ENCODE peak calls at places on chromosomes 16 and 17, in six cellular contexts. N, W, Y, I, O and Q are unnamed samples.

GRCh38 chr16:55515110-55515509 is 6.2 kb downstream of the LPCAT2 start:
- DNase-seq in N (no peak), O (no peak), I (no peak), Y (no peak), W (no peak), Q (no peak)

GRCh38 chr17:1455291-1455747 is 713 bp downstream of the CRK start:
- DNase-seq in I (no peak), O (peak), W (peak), N (peak), Y (peak), Q (no peak)

GRCh38 chr16:24977673-24978065 is 37.5 kb downstream of the ARHGAP17 start:
- DNase-seq in N (no peak), O (no peak), Y (no peak), I (no peak), W (no peak), Q (no peak)

GRCh38 chr17:48413613-48414405 is 16.2 kb downstream of the SKAP1 start:
- DNase-seq in O (no peak), N (no peak), W (no peak), Y (no peak), I (no peak), Q (no peak)

GRCh38 chr17:17847726-17848125 is 10.9 kb upstream of the SREBF1 start:
- DNase-seq in O (no peak), W (no peak), N (no peak), I (no peak), Y (no peak), Q (no peak)

GRCh38 chr17:36072431-36073121 is 8.5 kb downstream of the CCL18 start:
- DNase-seq in I (peak), O (peak), Y (peak), N (peak), W (no peak), Q (no peak)

GRCh38 chr16:1640261-1640956 is 28.2 kb downstream of the CRAMP1 start:
- DNase-seq in N (no peak), O (no peak), Y (no peak), I (no peak), W (no peak), Q (no peak)

GRCh38 chr16:86343111-86343642 is 167.2 kb upstream of the FOXF1 start:
- DNase-seq in Y (peak), I (no peak), N (no peak), O (no peak), W (no peak), Q (peak)

GRCh38 chr16:11796227-11797165 is 562 bp downstream of the ZC3H7A start:
- DNase-seq in N (peak), O (peak), W (peak), I (no peak), Y (peak), Q (peak)

GRCh38 chr16:87817910-87818309 is 51.4 kb downstream of the SLC7A5 start:
- DNase-seq in O (no peak), W (no peak), I (no peak), Y (no peak), N (no peak), Q (no peak)

GRCh38 chr17:55175788-55176425 is 88.9 kb upstream of the HLF start:
- DNase-seq in W (no peak), I (no peak), N (no peak), Y (no peak), O (no peak), Q (no peak)

GRCh38 chr17:27306276-27306820 is 12.4 kb downstream of the WSB1 start:
- DNase-seq in O (no peak), W (no peak), Y (no peak), N (no peak), I (no peak), Q (no peak)

GRCh38 chr17:13787636-13788035 is 185.9 kb upstream of the HS3ST3A1 start:
- DNase-seq in O (no peak), Y (no peak), I (no peak), N (no peak), W (no peak), Q (no peak)

GRCh38 chr16:80718480-80719220 is 85.7 kb downstream of the CDYL2 start:
- DNase-seq in Y (peak), W (peak), I (no peak), N (no peak), O (no peak), Q (peak)

GRCh38 chr17:64063766-64064224 is 43.4 kb upstream of the ICAM2 start:
- DNase-seq in Y (peak), I (no peak), W (no peak), O (peak), N (peak), Q (no peak)

GRCh38 chr17:74351552-74352210 is 10.0 kb downstream of the BTBD17 start:
- DNase-seq in O (no peak), W (no peak), I (no peak), Y (no peak), N (no peak), Q (no peak)

GRCh38 chr17:51813784-51814174 is 344.7 kb downstream of the CA10 start:
- DNase-seq in O (no peak), Y (no peak), W (no peak), N (no peak), I (no peak), Q (no peak)

GRCh38 chr17:74493381-74493833 is 27.0 kb downstream of the CD300A start:
- DNase-seq in I (peak), W (peak), N (peak), O (peak), Y (peak), Q (no peak)

GRCh38 chr17:352421-353212 is at the start of gene RPH3AL:
- DNase-seq in I (peak), W (peak), Y (peak), O (no peak), N (no peak), Q (no peak)

GRCh38 chr16:48201515-48202201 is 42.4 kb upstream of the LONP2 start:
- DNase-seq in N (peak), Y (no peak), O (no peak), W (no peak), I (no peak), Q (no peak)

GRCh38 chr16:104355-104754 is 26.3 kb downstream of the MPG start:
- DNase-seq in O (no peak), W (no peak), Y (no peak), I (no peak), N (no peak), Q (no peak)
- H3K4me3 ChIP-seq in O (no peak), W (no peak), Y (no peak), I (no peak), N (no peak), Q (no peak)

DNA sequence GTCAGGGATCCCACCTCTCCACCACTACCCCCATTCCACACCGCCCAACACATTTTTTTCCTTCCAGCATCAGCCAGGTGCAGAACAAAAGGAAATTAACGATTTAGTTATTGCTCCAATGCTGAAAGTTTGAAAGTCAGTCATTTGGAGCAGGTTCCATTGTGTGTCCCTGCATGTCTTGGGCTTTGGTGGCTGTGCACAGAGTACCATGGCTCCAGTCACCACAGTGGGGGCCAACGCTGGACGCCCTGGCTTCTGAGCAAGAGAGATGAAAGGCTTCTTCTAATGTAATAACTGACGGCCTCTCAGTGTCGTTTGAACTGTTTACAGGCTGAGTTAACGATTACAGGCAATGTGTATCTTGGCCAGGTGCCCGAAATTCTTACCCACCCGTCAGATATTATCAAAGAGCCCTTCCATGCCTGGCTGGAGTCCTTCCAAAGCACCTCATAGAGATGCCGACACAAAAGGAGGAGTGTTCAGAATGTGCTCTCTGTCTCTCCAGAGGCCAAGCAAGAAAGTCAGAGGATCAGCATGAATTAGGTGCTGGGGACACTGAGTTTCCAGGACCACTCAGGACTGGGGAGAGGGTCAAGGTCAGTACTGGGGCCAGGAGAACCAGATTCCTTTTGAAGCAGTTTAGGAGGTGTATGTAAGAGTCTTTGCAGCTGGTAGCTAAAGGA is 25.9 kb downstream of the RNF43 start:
- DNase-seq in N (no peak), O (no peak), I (peak), Y (peak), W (peak), Q (no peak)
- TF ChIP-seq POLR2AphosphoS5 in N (no peak), O (no peak), I (peak), Y (peak), W (no peak), Q (no peak)

GRCh38 chr16:65392831-65393565 is 271.1 kb upstream of the CDH11 start:
- DNase-seq in N (no peak), Y (no peak), I (no peak), W (no peak), O (no peak), Q (no peak)
- H3K4me3 ChIP-seq in N (no peak), Y (no peak), I (no peak), W (no peak), O (no peak), Q (no peak)

DNA sequence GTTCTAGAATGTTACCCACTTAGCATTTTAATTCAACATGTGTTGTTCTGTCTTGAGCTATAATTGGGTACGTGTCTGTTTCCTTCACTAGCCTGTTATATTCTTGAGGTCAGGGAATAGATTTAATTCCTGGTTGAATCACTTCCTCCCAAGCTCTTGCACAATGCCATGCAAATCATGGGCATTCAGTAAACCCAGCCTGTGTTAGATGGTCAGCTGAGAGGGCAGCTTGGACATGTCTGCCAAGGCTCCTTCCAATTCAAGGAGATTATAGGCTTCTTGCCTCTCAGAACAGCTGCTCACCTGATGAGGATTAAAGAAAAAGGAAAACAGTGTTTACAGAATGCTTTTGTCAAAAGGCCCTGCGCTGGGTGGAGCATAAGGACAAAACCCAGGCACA is 12.6 kb downstream of the C1QTNF1 start:
- DNase-seq in N (no peak), I (no peak), Y (no peak), W (no peak), O (no peak), Q (no peak)
- TF ChIP-seq POLR2AphosphoS5 in N (no peak), I (no peak), Y (peak), W (peak), O (no peak), Q (peak)

DNA sequence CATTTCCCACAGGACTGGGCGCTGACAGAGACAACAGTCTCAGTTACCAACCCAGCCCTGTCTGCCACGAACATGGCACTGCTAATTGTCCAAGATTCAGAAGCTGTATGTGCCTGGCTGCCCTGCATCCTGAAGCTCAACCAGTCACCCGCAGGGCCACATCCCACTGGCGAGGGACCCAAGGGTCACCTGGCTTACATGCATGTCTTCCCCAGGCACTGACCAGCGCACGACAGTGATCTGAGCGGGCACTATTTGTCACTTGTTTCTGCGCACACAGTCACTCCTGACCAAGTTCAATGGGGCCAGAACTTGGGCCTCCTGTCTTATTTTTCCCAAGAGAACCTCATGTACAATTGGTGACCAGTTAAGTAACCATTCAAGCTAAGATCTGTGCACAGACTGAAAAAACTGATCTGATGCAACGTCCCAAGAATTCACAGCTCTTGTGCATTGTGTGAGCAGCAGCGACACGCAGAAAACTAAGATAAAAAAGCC is 13.1 kb downstream of the USP7 start:
- DNase-seq in N (no peak), W (no peak), Y (no peak), I (no peak), O (no peak), Q (no peak)
- H3K4me3 ChIP-seq in N (no peak), W (no peak), Y (no peak), I (no peak), O (no peak), Q (no peak)

GRCh38 chr16:85206472-85207356 is 94.4 kb upstream of the CIBAR2 start:
- DNase-seq in O (no peak), I (no peak), Y (peak), W (peak), N (no peak), Q (no peak)
- TF ChIP-seq POLR2AphosphoS5 in O (no peak), I (no peak), Y (peak), W (no peak), N (no peak), Q (peak)

GRCh38 chr16:67847064-67847861 is at the start of gene CENPT:
- DNase-seq in W (peak), Y (peak), I (no peak), N (peak), O (peak), Q (no peak)
- H3K4me3 ChIP-seq in W (peak), Y (peak), I (peak), N (peak), O (peak), Q (peak)

DNA sequence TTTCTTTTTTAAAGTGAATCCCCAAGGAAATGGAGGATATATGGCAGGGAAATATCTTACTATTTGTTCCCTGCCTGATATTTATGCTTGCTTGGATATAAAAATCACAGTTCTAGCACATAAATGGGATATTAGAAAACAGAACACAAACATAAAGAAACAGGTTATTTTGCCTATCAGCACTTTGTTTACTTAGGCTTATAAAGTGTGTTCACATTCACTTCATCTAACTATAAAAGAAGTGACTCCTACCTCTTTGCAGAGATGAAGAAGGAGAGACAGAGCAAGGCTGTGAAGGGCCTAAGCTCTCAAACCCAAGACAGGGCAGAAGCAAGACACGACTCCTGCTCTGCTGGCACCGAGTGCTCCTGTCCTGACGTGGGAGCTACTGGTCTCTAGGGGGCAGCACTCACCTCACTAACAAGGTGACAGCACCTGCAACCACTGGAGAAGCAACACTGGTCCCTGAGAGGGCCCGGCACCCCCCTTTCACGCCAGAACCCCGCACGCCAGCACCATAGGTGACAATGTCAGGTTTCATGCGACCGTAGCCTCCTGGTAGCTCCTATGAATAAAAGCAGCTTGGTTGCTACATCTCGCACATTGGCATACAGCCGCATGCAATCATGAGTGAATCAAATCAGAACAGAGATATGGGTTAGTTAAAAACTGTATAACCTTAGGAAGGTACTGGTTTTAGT is 32.0 kb downstream of the MBTPS1 start:
- DNase-seq in N (peak), W (peak), O (peak), Y (peak), I (peak), Q (no peak)
- TF ChIP-seq POLR2AphosphoS5 in N (peak), W (no peak), O (peak), Y (no peak), I (no peak), Q (no peak)